ENCODE peak calls at places on chromosomes 16 and 17, in seven cellular contexts. L, S, E, X, M, P and O are unnamed samples.
A peak's percentile ranks its signal among the peaks of the same experiment; 100 is the strongest.

GRCh38 chr16:57042157-57043111 is 49.9 kb upstream of the CPNE2 start:
- DNase-seq in L (no peak), S (no peak), E (no peak), X (peak; percentile 82), M (no peak), P (peak; percentile 68), O (no peak)

GRCh38 chr17:54117452-54117851 is 294.7 kb downstream of the KIF2B start:
- DNase-seq in L (no peak), S (no peak), E (no peak), X (no peak), M (no peak), P (no peak), O (no peak)

GRCh38 chr16:4339909-4340308 is 11.2 kb downstream of the PAM16 start:
- DNase-seq in L (peak; percentile 69), S (peak; percentile 42), E (no peak), X (no peak), M (no peak), P (no peak), O (no peak)

GRCh38 chr17:19016297-19016696 is 11.7 kb upstream of the FAM83G start:
- DNase-seq in L (no peak), S (no peak), E (no peak), X (no peak), M (no peak), P (no peak), O (no peak)

GRCh38 chr17:67746704-67747571 is 29.2 kb downstream of the NOL11 start:
- DNase-seq in L (no peak), S (no peak), E (no peak), X (no peak), M (no peak), P (no peak), O (no peak)

GRCh38 chr17:31216053-31216751 is 80.8 kb downstream of the OMG start:
- DNase-seq in L (peak; percentile 72), S (no peak), E (peak; percentile 74), X (no peak), M (peak; percentile 7), P (no peak), O (no peak)

GRCh38 chr17:15392326-15392739 is 50.9 kb upstream of the TEKT3 start:
- DNase-seq in L (no peak), S (no peak), E (peak; percentile 22), X (no peak), M (no peak), P (no peak), O (no peak)

GRCh38 chr17:77233635-77234334 is 93.0 kb downstream of the SEC14L1 start:
- DNase-seq in L (peak; percentile 85), S (no peak), E (no peak), X (no peak), M (no peak), P (no peak), O (no peak)

GRCh38 chr17:18079543-18079942 is 8.2 kb upstream of the DRG2 start:
- DNase-seq in L (no peak), S (no peak), E (no peak), X (no peak), M (no peak), P (no peak), O (no peak)

GRCh38 chr16:19700319-19700781 is 17.7 kb downstream of the KNOP1 start:
- DNase-seq in L (no peak), S (no peak), E (peak; percentile 22), X (no peak), M (no peak), P (no peak), O (no peak)

GRCh38 chr17:9979463-9979995 is 74.5 kb upstream of the RCVRN start:
- DNase-seq in L (no peak), S (no peak), E (no peak), X (no peak), M (no peak), P (no peak), O (no peak)

GRCh38 chr17:8014558-8014850 is 12.1 kb downstream of the GUCY2D start:
- DNase-seq in L (no peak), S (no peak), E (no peak), X (no peak), M (no peak), P (no peak), O (no peak)

GRCh38 chr16:74291577-74292208 is 4.9 kb upstream of the PSMD7 start:
- DNase-seq in L (no peak), S (no peak), E (no peak), X (no peak), M (no peak), P (no peak), O (no peak)

GRCh38 chr17:2796164-2797140 is at the start of gene RAP1GAP2:
- DNase-seq in L (no peak), S (no peak), E (no peak), X (peak; percentile 48), M (no peak), P (peak; percentile 69), O (no peak)

GRCh38 chr16:49799172-49799571 is 56.7 kb downstream of the ZNF423 start:
- DNase-seq in L (peak; percentile 85), S (no peak), E (no peak), X (no peak), M (no peak), P (no peak), O (no peak)

GRCh38 chr17:28983286-28984240 is 22.3 kb downstream of the SEZ6 start:
- DNase-seq in L (peak; percentile 27), S (no peak), E (no peak), X (no peak), M (no peak), P (no peak), O (no peak)

GRCh38 chr16:47851026-47851610 is 304.7 kb downstream of the ABCC12 start:
- DNase-seq in L (peak; percentile 11), S (no peak), E (no peak), X (no peak), M (no peak), P (no peak), O (peak; percentile 11)

GRCh38 chr17:44829558-44830358 is at the start of gene GJC1:
- DNase-seq in L (peak; percentile 88), S (peak; percentile 64), E (no peak), X (peak; percentile 38), M (no peak), P (peak; percentile 1), O (no peak)

GRCh38 chr17:79566251-79566955 is 44.4 kb downstream of the RBFOX3 start:
- DNase-seq in L (no peak), S (no peak), E (no peak), X (no peak), M (no peak), P (no peak), O (no peak)

GRCh38 chr17:44522883-44523671 is 19.9 kb upstream of the GPATCH8 start:
- DNase-seq in L (peak; percentile 58), S (peak; percentile 3), E (no peak), X (peak; percentile 74), M (peak; percentile 13), P (peak; percentile 25), O (no peak)

GRCh38 chr17:57243171-57243622 is 13.1 kb upstream of the MSI2 start:
- DNase-seq in L (peak; percentile 81), S (no peak), E (peak; percentile 29), X (peak; percentile 81), M (peak; percentile 14), P (peak; percentile 72), O (no peak)

GRCh38 chr17:45320931-45321461 is 4.2 kb upstream of the MAP3K14 start:
- DNase-seq in L (peak; percentile 76), S (no peak), E (peak; percentile 83), X (no peak), M (no peak), P (no peak), O (no peak)